ENCODE peak calls at places on chromosome 17, in six cellular contexts. U is esophagus squamous epithelium, T is cardiac fibroblast, Y is mammary epithelial cell, R is esophagus muscularis mucosa, V is OCI-LY7. S is an unnamed sample.

GRCh38 chr17:29102046-29102445 is 59.1 kb downstream of the PIPOX start:
- DNase-seq in U (no peak), Y (no peak), V (no peak), T (no peak), R (no peak), S (no peak)

GRCh38 chr17:1829189-1829578 is 518 bp downstream of the SMYD4 start:
- DNase-seq in V (peak; percentile 14), Y (peak; percentile 39), T (peak; percentile 30), R (no peak), U (no peak), S (no peak)

GRCh38 chr17:66980896-66981295 is 16.4 kb downstream of the CACNG4 start:
- DNase-seq in V (no peak), T (no peak), Y (peak; percentile 68), R (no peak), U (no peak), S (no peak)

GRCh38 chr17:76163919-76164318 is 22.9 kb upstream of the FOXJ1 start:
- DNase-seq in V (no peak), R (no peak), U (no peak), Y (no peak), T (no peak), S (no peak)

GRCh38 chr17:57164814-57165213 is 79.8 kb downstream of the AKAP1 start:
- DNase-seq in R (no peak), V (no peak), Y (no peak), T (no peak), U (no peak), S (no peak)

GRCh38 chr17:7363311-7363710 is 8.4 kb downstream of the TMEM95 start:
- DNase-seq in U (no peak), V (no peak), T (peak; percentile 43), R (no peak), Y (no peak), S (peak; percentile 20)

GRCh38 chr17:50176559-50177471 is 11.0 kb downstream of the SGCA start:
- DNase-seq in T (peak; percentile 19), Y (no peak), R (no peak), U (no peak), V (no peak), S (peak; percentile 37)

GRCh38 chr17:73359987-73360410 is 48.2 kb upstream of the CDC42EP4 start:
- DNase-seq in R (no peak), T (no peak), V (no peak), U (no peak), Y (peak; percentile 65), S (no peak)

GRCh38 chr17:50348522-50349240 is 2.8 kb downstream of the XYLT2 start:
- DNase-seq in Y (peak; percentile 48), V (no peak), T (peak; percentile 56), R (no peak), U (no peak), S (peak; percentile 36)

GRCh38 chr17:31510273-31511175 is 119.0 kb downstream of the RAB11FIP4 start:
- DNase-seq in T (no peak), U (no peak), V (no peak), R (no peak), Y (no peak), S (no peak)

GRCh38 chr17:17985555-17985954 is 12.9 kb downstream of the DRC3 start:
- DNase-seq in T (no peak), U (no peak), R (no peak), Y (no peak), V (peak; percentile 50), S (no peak)
- TF ChIP-seq CTCF in T (peak; percentile 43), U (no peak), R (no peak), Y (no peak), V (peak; percentile 72), S (peak; percentile 30)

GRCh38 chr17:37708616-37709212 is 36.1 kb downstream of the HNF1B start:
- DNase-seq in R (no peak), V (no peak), U (no peak), T (no peak), Y (peak; percentile 75), S (no peak)
- H3K4me3 ChIP-seq in R (no peak overlapping the region), V (no peak overlapping the region), U (no peak overlapping the region), T (no peak overlapping the region), Y (no peak overlapping the region), S (no peak overlapping the region)

DNA sequence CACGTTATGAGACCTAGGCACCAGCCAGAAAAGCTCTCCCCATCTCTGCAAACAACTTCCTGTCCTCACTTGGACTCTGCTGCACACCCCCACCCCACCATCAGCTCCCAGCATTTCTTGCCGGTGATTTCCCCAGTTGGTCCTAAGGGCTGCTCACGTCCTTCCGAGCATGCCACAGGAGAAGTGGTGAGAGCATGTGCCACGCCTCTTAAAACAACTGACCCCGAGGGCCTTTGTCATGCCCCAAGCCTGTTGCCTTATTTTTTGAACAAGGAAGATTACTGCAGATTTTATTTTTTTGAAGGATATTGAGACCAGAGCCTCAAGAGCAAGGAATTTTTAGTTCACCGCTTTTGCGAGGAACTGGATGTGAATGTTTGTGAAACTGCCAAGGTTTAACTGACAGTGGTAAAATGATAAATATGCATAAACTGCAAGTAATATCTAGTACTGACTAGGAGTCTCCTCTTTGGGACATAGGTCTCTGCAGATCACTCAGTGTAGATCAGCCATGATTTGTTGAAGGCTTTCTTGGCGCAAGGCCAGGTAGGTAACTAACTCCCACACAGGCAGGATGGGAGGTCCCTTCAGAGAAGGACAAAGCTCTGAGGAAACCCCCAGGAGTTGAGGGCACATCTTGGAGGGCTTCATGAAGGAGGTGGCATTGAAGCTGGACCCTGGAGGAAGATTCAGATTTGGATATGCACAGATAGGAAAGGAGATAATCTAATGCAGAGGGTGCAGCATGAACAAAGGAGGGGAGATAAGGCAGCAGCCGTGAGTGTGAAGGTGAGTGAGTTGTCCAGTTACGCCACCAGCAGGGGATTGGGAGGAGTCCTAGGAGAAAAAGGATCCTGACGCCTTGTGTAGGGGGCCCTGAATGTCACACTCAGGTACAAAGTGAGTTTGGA is 44.7 kb downstream of the TMEM132E start:
- DNase-seq in U (no peak), T (no peak), R (no peak), Y (no peak), V (no peak), S (no peak)
- TF ChIP-seq CTCF in U (no peak), T (no peak), R (no peak), Y (no peak), V (no peak), S (no peak)

GRCh38 chr17:21076242-21076641 is 33.4 kb upstream of the USP22 start:
- DNase-seq in R (no peak), Y (no peak), U (no peak), T (no peak), V (no peak), S (no peak)

GRCh38 chr17:21077286-21077685 is 34.5 kb upstream of the USP22 start:
- DNase-seq in T (no peak), Y (no peak), V (no peak), R (no peak), U (no peak), S (peak; percentile 30)

GRCh38 chr17:21075739-21076085 is 32.9 kb upstream of the USP22 start:
- DNase-seq in R (no peak), U (no peak), V (no peak), T (no peak), Y (no peak), S (no peak)

GRCh38 chr17:21079196-21079595 is 36.4 kb upstream of the USP22 start:
- DNase-seq in Y (no peak), T (no peak), V (no peak), R (no peak), U (no peak), S (no peak)

DNA sequence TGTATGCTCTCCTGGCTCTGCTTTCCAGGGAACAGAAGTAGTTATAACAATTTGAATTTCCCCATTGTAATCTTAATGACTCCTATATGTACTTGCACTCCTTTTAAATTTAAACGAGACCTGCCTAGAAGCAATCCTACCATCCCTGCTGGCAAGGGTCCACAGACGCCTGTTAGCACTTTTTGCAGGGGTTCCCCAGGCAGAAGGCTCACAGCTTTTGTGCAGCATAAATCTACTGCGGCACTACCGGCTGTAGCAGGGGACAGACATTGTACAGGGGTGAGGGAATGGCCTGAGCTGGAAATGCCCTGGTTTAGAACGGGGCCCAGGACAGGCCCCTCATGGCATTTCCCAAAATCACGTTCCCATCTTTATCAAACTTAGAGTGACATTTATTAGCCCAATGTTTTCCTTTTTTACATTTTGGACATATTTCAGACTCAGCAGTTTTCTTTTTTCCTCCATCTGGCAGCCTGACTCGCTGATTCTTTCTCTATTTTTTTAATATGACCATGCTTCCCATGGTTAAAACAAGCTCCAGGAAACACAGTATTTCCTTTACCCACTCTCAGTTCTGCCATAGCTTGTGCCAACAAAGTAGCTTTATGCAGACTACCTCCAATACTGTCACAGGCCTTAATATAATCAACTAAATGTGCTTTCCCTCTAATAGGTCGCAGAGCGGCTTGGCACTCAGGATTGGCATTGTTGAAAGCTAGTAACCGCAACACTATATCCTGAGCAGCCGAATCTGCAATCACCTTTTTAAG is 35.4 kb upstream of the USP22 start:
- DNase-seq in T (no peak), Y (no peak), U (no peak), R (no peak), V (no peak), S (no peak)
- H3K4me3 ChIP-seq in T (no peak overlapping the region), Y (no peak overlapping the region), U (no peak overlapping the region), R (no peak overlapping the region), V (no peak overlapping the region), S (no peak overlapping the region)

DNA sequence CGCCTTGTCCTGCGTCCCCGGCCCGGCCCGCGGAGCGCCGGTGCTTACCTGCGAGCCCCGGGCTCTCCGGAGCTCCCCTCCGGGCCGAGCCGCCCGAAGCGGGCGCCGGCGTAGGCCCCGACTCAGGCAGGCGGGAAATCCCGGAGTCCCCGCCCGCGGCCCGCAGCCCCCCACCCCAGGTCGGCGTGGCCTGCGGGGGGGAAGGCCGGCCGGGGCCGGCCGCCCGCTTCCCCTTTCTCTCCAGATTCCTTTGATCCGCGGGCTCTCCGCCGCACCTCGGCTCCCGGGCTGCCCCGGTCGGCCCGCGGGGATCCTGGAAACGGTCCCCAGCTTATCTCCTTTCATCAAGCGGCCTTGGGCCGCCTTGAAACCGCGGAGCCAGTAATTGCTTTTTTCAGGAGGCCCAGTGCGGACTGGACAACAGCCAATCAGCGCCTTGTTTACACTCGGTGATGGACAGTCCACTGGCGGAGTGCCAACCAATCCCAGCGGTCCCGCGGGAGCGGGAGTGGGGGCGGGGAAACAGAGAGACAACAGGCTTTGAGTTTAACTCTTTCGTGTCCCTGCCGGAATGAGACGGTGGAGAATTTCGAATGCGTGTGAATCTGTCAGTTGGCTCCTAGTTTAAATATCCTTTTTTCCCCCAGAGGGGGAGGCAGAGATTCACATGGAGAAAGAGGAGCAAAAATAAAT is 1.4 kb upstream of the BAHCC1 start:
- DNase-seq in R (peak; percentile 100), T (peak; percentile 100), V (peak; percentile 100), Y (peak; percentile 99), U (peak; percentile 88), S (peak; percentile 99)
- TF ChIP-seq CTCF in R (no peak), T (no peak), V (peak; percentile 40), Y (no peak), U (no peak), S (peak; percentile 37)

DNA sequence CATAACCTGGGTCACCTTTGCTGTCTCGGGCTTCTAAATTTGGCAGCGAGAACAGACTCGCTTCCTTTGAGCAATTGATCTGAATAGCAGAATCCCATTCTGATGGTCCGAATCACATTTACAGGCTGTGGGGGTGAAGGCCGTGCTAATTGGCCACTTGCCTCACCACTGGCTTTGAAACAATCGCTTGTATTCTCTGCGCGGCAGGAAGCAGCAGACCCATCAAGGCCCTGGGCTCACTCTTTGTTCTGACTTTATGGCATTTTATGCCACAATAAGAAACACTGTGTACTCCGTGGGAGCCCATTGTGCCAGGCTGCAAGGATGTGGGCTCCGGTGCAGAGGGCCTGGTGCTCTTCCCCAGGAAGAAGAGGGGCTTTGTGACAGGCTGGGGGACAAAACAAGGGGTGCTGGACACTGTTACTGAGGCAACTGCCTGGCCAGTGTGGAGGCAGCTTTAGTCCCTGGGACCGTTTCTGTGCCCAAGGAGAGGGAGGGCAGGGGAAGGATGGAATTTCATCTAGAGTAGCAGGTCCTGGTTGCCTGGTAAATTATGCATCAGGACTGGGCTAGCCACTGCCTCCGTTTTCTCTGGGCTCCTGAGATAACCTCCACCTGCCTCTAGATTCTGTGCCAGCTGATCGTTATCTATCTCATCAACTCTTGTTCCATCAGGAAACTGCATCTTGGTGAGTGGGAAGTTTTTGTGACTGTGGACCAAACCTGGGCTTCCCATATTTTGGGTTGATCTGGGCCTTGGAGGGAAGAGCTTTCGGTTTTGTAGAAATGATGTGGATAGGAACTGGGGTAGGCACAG is 78.5 kb downstream of the MRC2 start:
- DNase-seq in V (no peak), R (no peak), U (no peak), T (peak; percentile 36), Y (peak; percentile 50), S (peak; percentile 33)
- H3K4me3 ChIP-seq in V (no peak overlapping the region), R (peak overlapping the region; percentile 90), U (peak overlapping the region; percentile 53), T (peak overlapping the region; percentile 55), Y (peak overlapping the region; percentile 58), S (peak overlapping the region; percentile 67)

S was measured in AG10803.